ENCODE peak calls at places on chromosome 5, in eight cellular contexts. E is upper lobe of left lung, Q is colonic mucosa, Y is right atrium auricular region, I is body of pancreas, S is lower lobe of right lung, J is esophagus muscularis mucosa, U is SJSA1. B is an unnamed sample. For H3K36me3, the result is how much of the 10 kb centered on the place peaks cover.

GRCh38 chr5:109307996-109308395 is 101.8 kb downstream of the PJA2 start:
- DNase-seq in Q (no peak), Y (no peak), E (no peak), U (no peak), S (no peak), I (no peak), J (peak), B (no peak)

GRCh38 chr5:76402251-76402879 is 720 bp upstream of the IQGAP2 start:
- DNase-seq in U (no peak), Q (peak), Y (no peak), S (peak), E (peak), J (no peak), I (peak), B (peak)

GRCh38 chr5:138346889-138347288 is 5.6 kb upstream of the KDM3B start:
- DNase-seq in Q (no peak), U (no peak), J (no peak), Y (no peak), I (no peak), E (no peak), S (no peak), B (no peak)

GRCh38 chr5:154519375-154519774 is 41.3 kb upstream of the HAND1 start:
- DNase-seq in I (no peak), Y (no peak), J (no peak), E (no peak), Q (no peak), S (no peak), U (peak), B (peak)

GRCh38 chr5:53291047-53291446 is 181.5 kb upstream of the MOCS2 start:
- DNase-seq in Q (no peak), Y (no peak), E (no peak), S (no peak), U (no peak), I (no peak), J (no peak), B (no peak)

GRCh38 chr5:130400091-130400490 is 495.8 kb downstream of the CHSY3 start:
- DNase-seq in U (no peak), J (no peak), I (no peak), Q (no peak), S (no peak), E (no peak), Y (no peak), B (peak)

GRCh38 chr5:17113174-17113941 is 104.1 kb upstream of the BASP1 start:
- DNase-seq in I (no peak), E (no peak), U (peak), J (no peak), Q (no peak), S (no peak), Y (no peak), B (peak)

GRCh38 chr5:129852747-129853352 is 51.4 kb upstream of the CHSY3 start:
- DNase-seq in U (peak), J (no peak), E (peak), S (peak), Y (peak), I (peak), Q (peak), B (peak)

GRCh38 chr5:179272326-179273073 is 72.8 kb downstream of the ADAMTS2 start:
- DNase-seq in E (peak), Y (peak), I (no peak), S (peak), U (no peak), J (no peak), Q (no peak), B (no peak)

GRCh38 chr5:92800360-92800759 is 780.7 kb downstream of the NR2F1-AS1 start:
- DNase-seq in J (no peak), Q (no peak), Y (no peak), E (no peak), I (no peak), S (no peak), U (no peak), B (peak)

GRCh38 chr5:159971514-159971913 is 37.4 kb upstream of the TTC1 start:
- DNase-seq in Q (no peak), I (no peak), S (no peak), E (no peak), J (no peak), Y (no peak), U (no peak), B (no peak)

GRCh38 chr5:34598177-34598794 is 57.8 kb upstream of the RAI14 start:
- DNase-seq in I (peak), U (peak), J (no peak), S (no peak), Y (no peak), Q (no peak), E (no peak), B (peak)

GRCh38 chr5:141665995-141666940 is 15.1 kb upstream of the FCHSD1 start:
- DNase-seq in Q (no peak), U (no peak), Y (no peak), E (no peak), I (no peak), J (no peak), S (no peak), B (no peak)

GRCh38 chr5:127648997-127649550 is at the start of gene CTXN3:
- DNase-seq in Y (no peak), S (no peak), I (no peak), J (no peak), U (no peak), E (peak), Q (no peak), B (no peak)
- H3K4me3 ChIP-seq in Y (no peak), S (no peak), I (no peak), J (no peak), U (no peak), E (no peak), Q (no peak), B (no peak)

DNA sequence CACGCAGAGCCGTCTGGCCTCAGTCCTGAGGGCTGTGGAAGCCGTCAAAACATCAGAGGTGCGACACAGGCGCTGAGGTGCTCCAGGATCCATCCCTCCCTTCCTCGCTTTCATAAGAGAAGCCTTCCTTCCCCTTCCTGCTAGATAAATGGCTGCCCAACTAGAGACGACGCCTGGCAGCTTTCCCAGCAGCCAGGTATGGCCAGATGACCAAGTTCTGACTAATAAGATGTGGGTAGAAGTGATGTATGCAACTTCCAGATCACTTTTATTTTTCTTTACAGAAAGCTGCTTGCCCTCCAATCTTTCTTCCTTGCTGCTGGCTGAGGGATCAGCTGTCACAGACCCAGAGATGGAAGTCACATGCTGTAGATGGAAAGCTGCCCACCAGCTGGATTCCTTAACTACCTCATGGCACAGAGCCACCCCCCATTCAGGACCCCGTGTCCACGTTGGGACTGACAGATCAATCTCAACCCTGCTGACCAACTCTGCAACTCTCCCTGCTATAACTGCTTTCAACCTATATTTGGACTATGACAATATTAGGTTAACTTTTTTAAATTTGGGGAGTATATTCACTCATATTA is 8.8 kb downstream of the MAPK9 start:
- DNase-seq in Y (no peak), E (no peak), J (peak), I (no peak), Q (no peak), U (no peak), S (no peak), B (no peak)
- H3K36me3 ChIP-seq in Y (under half), E (half or more), J (under half), I (under half), Q (under half), U (half or more), S (under half), B (half or more)

GRCh38 chr5:32504923-32505596 is 60.5 kb upstream of the ZFR start:
- DNase-seq in E (no peak), Y (peak), S (no peak), J (peak), I (peak), U (peak), Q (peak), B (peak)
- H3K4me3 ChIP-seq in E (no peak), Y (no peak), S (no peak), J (no peak), I (no peak), U (no peak), Q (no peak), B (no peak)

GRCh38 chr5:135333737-135334515 is 65.1 kb downstream of the MACROH2A1 start:
- DNase-seq in U (no peak), Y (no peak), J (no peak), E (no peak), I (no peak), S (no peak), Q (no peak), B (peak)

GRCh38 chr5:135331612-135332011 is 67.4 kb downstream of the MACROH2A1 start:
- DNase-seq in E (no peak), S (no peak), U (no peak), Y (no peak), Q (no peak), J (no peak), I (no peak), B (no peak)

GRCh38 chr5:135337064-135337463 is 62.0 kb downstream of the MACROH2A1 start:
- DNase-seq in S (no peak), I (no peak), Y (no peak), J (no peak), U (no peak), E (no peak), Q (no peak), B (peak)

GRCh38 chr5:135332519-135333150 is 66.4 kb downstream of the MACROH2A1 start:
- DNase-seq in Y (no peak), E (no peak), U (no peak), J (no peak), S (no peak), Q (no peak), I (no peak), B (no peak)

DNA sequence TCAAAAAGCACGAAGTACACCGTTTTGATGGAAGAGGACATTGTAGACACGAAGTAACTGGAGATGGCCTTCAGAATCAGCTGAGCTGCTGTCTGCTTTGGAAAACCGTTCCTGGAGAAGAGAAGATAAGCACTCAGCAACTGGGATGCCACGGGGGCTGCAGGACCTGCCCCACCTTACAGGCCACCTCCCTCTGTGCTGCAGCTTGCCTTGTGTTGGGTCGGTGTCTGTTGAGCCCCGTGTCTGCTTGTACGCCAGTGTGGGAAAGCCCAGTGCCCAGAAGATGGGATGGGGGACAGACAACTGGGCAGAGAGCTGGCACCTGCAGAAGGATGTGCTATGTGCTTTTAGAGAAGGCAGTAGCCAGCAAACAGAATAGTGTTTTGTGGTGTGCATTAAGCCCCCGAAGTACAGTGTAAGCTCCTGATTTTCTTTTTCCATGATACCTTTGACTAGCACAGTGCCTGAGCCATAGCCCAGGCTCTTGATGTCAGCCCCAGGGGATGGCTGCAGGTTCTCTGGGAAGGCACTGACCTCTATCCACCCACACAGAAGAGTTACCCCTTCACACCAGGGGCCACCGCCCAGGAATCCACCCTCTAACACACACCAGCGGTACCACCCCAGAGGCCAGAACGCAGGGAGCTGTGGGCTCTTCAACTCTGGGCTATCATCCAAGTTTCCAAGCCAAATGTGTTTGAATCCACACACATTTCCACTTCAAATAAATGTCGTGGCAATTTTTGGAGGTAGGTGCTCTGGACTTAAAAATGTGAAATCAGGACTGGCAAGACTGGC is 63.8 kb downstream of the MACROH2A1 start:
- DNase-seq in Q (no peak), U (no peak), I (no peak), J (no peak), E (no peak), S (no peak), Y (no peak), B (peak)
- H3K36me3 ChIP-seq in Q (under half), U (half or more), I (under half), J (half or more), E (half or more), S (half or more), Y (half or more), B (half or more)

GRCh38 chr5:173891367-173891766 is 3.2 kb downstream of the CPEB4 start:
- DNase-seq in Q (no peak), J (no peak), I (no peak), U (no peak), E (no peak), Y (no peak), S (no peak), B (no peak)

GRCh38 chr5:173893192-173893561 is 5.0 kb downstream of the CPEB4 start:
- DNase-seq in S (no peak), J (no peak), I (no peak), Y (no peak), E (no peak), Q (no peak), U (no peak), B (no peak)

GRCh38 chr5:173887610-173888472 is at the start of gene CPEB4:
- DNase-seq in Q (peak), S (peak), U (peak), E (peak), I (peak), Y (peak), J (peak), B (peak)

GRCh38 chr5:173888473-173889135 is 455 bp downstream of the CPEB4 start:
- DNase-seq in Y (no peak), S (peak), Q (peak), U (no peak), E (peak), I (no peak), J (no peak), B (peak)

GRCh38 chr5:173890195-173890951 is 2.2 kb downstream of the CPEB4 start:
- DNase-seq in I (no peak), S (no peak), Y (no peak), Q (no peak), J (no peak), U (no peak), E (peak), B (peak)
- H3K4me3 ChIP-seq in I (no peak), S (peak), Y (peak), Q (peak), J (peak), U (peak), E (peak), B (peak)

GRCh38 chr5:177540438-177540837 is 13.9 kb downstream of the FAM193B start:
- DNase-seq in Q (no peak), Y (no peak), I (no peak), E (no peak), J (no peak), S (no peak), U (no peak), B (no peak)
- H3K36me3 ChIP-seq in Q (under half), Y (under half), I (under half), E (under half), J (under half), S (under half), U (half or more), B (half or more)

GRCh38 chr5:150413176-150413901 is 629 bp upstream of the CD74 start:
- DNase-seq in Q (no peak), U (no peak), J (no peak), I (no peak), Y (no peak), E (no peak), S (no peak), B (no peak)

GRCh38 chr5:150410524-150411244 is 2.0 kb downstream of the CD74 start:
- DNase-seq in Y (peak), E (peak), Q (peak), S (no peak), U (no peak), J (no peak), I (peak), B (peak)

GRCh38 chr5:150411245-150411979 is 1.3 kb downstream of the CD74 start:
- DNase-seq in J (no peak), I (peak), Q (peak), U (no peak), Y (no peak), S (peak), E (peak), B (no peak)

GRCh38 chr5:150409638-150410523 is 2.8 kb downstream of the CD74 start:
- DNase-seq in E (peak), Q (peak), S (peak), Y (peak), J (no peak), U (peak), I (peak), B (peak)

GRCh38 chr5:150412319-150413175 is at the start of gene CD74:
- DNase-seq in I (peak), S (peak), U (no peak), Y (peak), J (peak), E (peak), Q (peak), B (no peak)
- H3K4me3 ChIP-seq in I (no peak), S (peak), U (no peak), Y (peak), J (peak), E (peak), Q (peak), B (no peak)

B was measured in MG63.